ENCODE peak calls at places on chromosomes 12 and 14, in ten cellular contexts. B is CD8-positive, alpha-beta T cell; L is left ventricle myocardium inferior; Q is colonic mucosa; O is neural progenitor cell; F is mammary epithelial cell; Y is tibial artery; N is Peyer's patch; J is thoracic aorta; K is SK-N-SH. R is an unnamed sample.
A peak's percentile ranks its signal among the peaks of the same experiment; 100 is the strongest.

GRCh38 chr12:56087220-56087619 is 7.3 kb downstream of the ERBB3 start:
- DNase-seq in K (no peak), J (no peak), L (peak; percentile 84), F (no peak), Y (no peak), Q (peak; percentile 91), N (no peak), B (no peak), O (no peak), R (no peak)

GRCh38 chr12:85350356-85350755 is 70.3 kb downstream of the ALX1 start:
- DNase-seq in F (no peak), Q (no peak), J (no peak), N (no peak), K (no peak), Y (no peak), O (peak; percentile 51), L (no peak), B (no peak), R (no peak)

GRCh38 chr14:78135450-78135891 is 34.7 kb upstream of the NRXN3 start:
- DNase-seq in B (no peak), Y (no peak), F (peak; percentile 54), N (no peak), K (no peak), L (no peak), Q (no peak), O (no peak), J (no peak), R (no peak)

GRCh38 chr14:101098641-101099040 is 195.1 kb upstream of the RTL1 start:
- DNase-seq in L (no peak), N (no peak), K (no peak), Q (no peak), O (no peak), F (no peak), B (no peak), Y (no peak), J (no peak), R (no peak)

GRCh38 chr14:97517566-97518234 is 720.5 kb downstream of the VRK1 start:
- DNase-seq in B (no peak), J (no peak), K (no peak), L (no peak), F (no peak), Y (no peak), N (no peak), O (no peak), Q (no peak), R (no peak)

GRCh38 chr12:27780612-27781408 is 774 bp upstream of the MANSC4 start:
- DNase-seq in K (peak; percentile 70), F (peak; percentile 49), L (peak; percentile 14), Q (peak; percentile 47), J (peak; percentile 24), O (peak; percentile 41), Y (peak; percentile 69), N (peak; percentile 38), B (peak; percentile 34), R (peak; percentile 32)

GRCh38 chr12:3135522-3136461 is 58.6 kb downstream of the TSPAN9 start:
- DNase-seq in L (no peak), O (peak; percentile 84), K (peak; percentile 90), N (peak; percentile 22), J (no peak), Q (peak; percentile 31), Y (no peak), B (peak; percentile 34), F (peak; percentile 51), R (peak; percentile 62)

GRCh38 chr12:26991826-26992225 is 22.4 kb downstream of the TM7SF3 start:
- DNase-seq in J (no peak), B (no peak), F (no peak), N (no peak), L (no peak), Y (no peak), Q (no peak), O (no peak), K (no peak), R (no peak)

GRCh38 chr12:24415934-24416333 is 466.5 kb upstream of the SOX5 start:
- DNase-seq in B (no peak), K (no peak), O (no peak), N (no peak), J (no peak), F (no peak), Q (no peak), L (no peak), Y (no peak), R (no peak)

GRCh38 chr12:109797905-109798669 is 35.1 kb downstream of the TRPV4 start:
- DNase-seq in Q (no peak), F (no peak), K (peak; percentile 56), B (no peak), Y (no peak), J (no peak), L (no peak), O (peak; percentile 30), N (no peak), R (no peak)

GRCh38 chr12:116152268-116152667 is 125.2 kb downstream of the MED13L start:
- DNase-seq in F (no peak), N (no peak), Y (no peak), K (no peak), J (no peak), Q (no peak), L (no peak), O (no peak), B (no peak), R (no peak)

GRCh38 chr12:53809005-53809404 is 57.2 kb upstream of the CISTR start:
- DNase-seq in F (no peak), K (no peak), J (no peak), Y (no peak), N (no peak), O (no peak), B (no peak), Q (no peak), L (no peak), R (no peak)

GRCh38 chr12:6302621-6303020 is 7.9 kb upstream of the PLEKHG6 start:
- DNase-seq in L (no peak), F (no peak), K (no peak), O (no peak), Y (no peak), B (no peak), Q (no peak), J (no peak), N (no peak), R (no peak)

GRCh38 chr12:96108321-96108720 is 72.9 kb upstream of the LTA4H start:
- DNase-seq in O (no peak), Y (no peak), N (peak; percentile 31), K (no peak), J (no peak), L (peak; percentile 53), F (no peak), B (peak; percentile 24), Q (peak; percentile 75), R (no peak)

GRCh38 chr14:105390849-105391500 is 7.4 kb upstream of the TEX22 start:
- DNase-seq in O (no peak), Q (no peak), B (no peak), Y (no peak), F (no peak), K (no peak), N (no peak), L (no peak), J (no peak), R (no peak)
- H3K4me1 ChIP-seq in O (no peaks in the 10 kb centered on the region), Q (no peaks in the 10 kb centered on the region), B (no peaks in the 10 kb centered on the region), Y (peaks cover 16% of the 10 kb centered on the region), F (no peaks in the 10 kb centered on the region), K (no peaks in the 10 kb centered on the region), N (peaks cover 5% of the 10 kb centered on the region), L (no peaks in the 10 kb centered on the region), J (no peaks in the 10 kb centered on the region), R (no peaks in the 10 kb centered on the region)

GRCh38 chr12:92551853-92552397 is 150.9 kb upstream of the PLEKHG7 start:
- DNase-seq in O (no peak), L (no peak), J (no peak), B (no peak), F (peak; percentile 97), K (no peak), Y (no peak), Q (no peak), N (no peak), R (no peak)
- H3K4me3 ChIP-seq in O (no peak overlapping the region), L (no peak overlapping the region), J (no peak overlapping the region), B (no peak overlapping the region), F (no peak overlapping the region), K (no peak overlapping the region), Y (no peak overlapping the region), Q (no peak overlapping the region), N (no peak overlapping the region), R (no peak overlapping the region)

GRCh38 chr12:124368421-124369032 is 73.6 kb downstream of the RFLNA start:
- DNase-seq in J (no peak), O (no peak), K (no peak), L (no peak), Y (no peak), N (no peak), Q (no peak), B (no peak), F (no peak), R (no peak)
- H3K4me1 ChIP-seq in J (peaks cover 32% of the 10 kb centered on the region), O (no peaks in the 10 kb centered on the region), K (peaks cover 18% of the 10 kb centered on the region), L (peaks cover 86% of the 10 kb centered on the region), Y (peaks cover 82% of the 10 kb centered on the region), N (peaks cover 47% of the 10 kb centered on the region), Q (peaks cover 31% of the 10 kb centered on the region), B (no peaks in the 10 kb centered on the region), F (no peaks in the 10 kb centered on the region), R (peaks cover 16% of the 10 kb centered on the region)

GRCh38 chr12:120259418-120260202 is 5.9 kb downstream of the PXN start:
- DNase-seq in Y (no peak), O (no peak), B (no peak), J (no peak), L (peak; percentile 57), N (no peak), F (no peak), K (no peak), Q (no peak), R (no peak)
- H3K4me3 ChIP-seq in Y (no peak overlapping the region), O (no peak overlapping the region), B (no peak overlapping the region), J (no peak overlapping the region), L (no peak overlapping the region), N (no peak overlapping the region), F (no peak overlapping the region), K (no peak overlapping the region), Q (no peak overlapping the region), R (no peak overlapping the region)